ENCODE peak calls at places on chromosomes 6 and 20, in nine cellular contexts. One of them, this sample, is unnamed.

GRCh38 chr6:144372611-144373010 is 87.5 kb downstream of the UTRN start:
- DNase-seq in left ventricle myocardium inferior: no peak
- DNase-seq in pancreas: no peak
- DNase-seq in fibroblast of lung: no peak
- DNase-seq in heart left ventricle: no peak
- DNase-seq in dorsolateral prefrontal cortex: no peak
- DNase-seq in aorta: no peak
- DNase-seq in HL-60: no peak
- DNase-seq in psoas muscle: no peak
- DNase-seq in this sample: no peak

GRCh38 chr20:38112249-38112942 is 52.7 kb downstream of the TGM2 start:
- DNase-seq in left ventricle myocardium inferior: no peak
- DNase-seq in pancreas: no peak
- DNase-seq in fibroblast of lung: no peak
- DNase-seq in heart left ventricle: no peak
- DNase-seq in dorsolateral prefrontal cortex: no peak
- DNase-seq in aorta: no peak
- DNase-seq in HL-60: no peak
- DNase-seq in psoas muscle: peak; percentile 68
- DNase-seq in this sample: no peak

GRCh38 chr6:158205220-158205944 is 37.2 kb downstream of the GTF2H5 start:
- DNase-seq in left ventricle myocardium inferior: no peak
- DNase-seq in pancreas: peak; percentile 53
- DNase-seq in fibroblast of lung: peak; percentile 10
- DNase-seq in heart left ventricle: no peak
- DNase-seq in dorsolateral prefrontal cortex: no peak
- DNase-seq in aorta: no peak
- DNase-seq in HL-60: no peak
- DNase-seq in psoas muscle: no peak
- DNase-seq in this sample: no peak

GRCh38 chr6:89997456-89998445 is 103.5 kb downstream of the GJA10 start:
- DNase-seq in left ventricle myocardium inferior: no peak
- DNase-seq in pancreas: peak; percentile 38
- DNase-seq in fibroblast of lung: peak; percentile 84
- DNase-seq in heart left ventricle: no peak
- DNase-seq in dorsolateral prefrontal cortex: no peak
- DNase-seq in aorta: peak; percentile 81
- DNase-seq in HL-60: no peak
- DNase-seq in psoas muscle: no peak
- DNase-seq in this sample: no peak

GRCh38 chr6:143999406-143999805 is 8.7 kb downstream of the PLAGL1 start:
- DNase-seq in left ventricle myocardium inferior: no peak
- DNase-seq in pancreas: no peak
- DNase-seq in fibroblast of lung: peak; percentile 91
- DNase-seq in heart left ventricle: no peak
- DNase-seq in dorsolateral prefrontal cortex: no peak
- DNase-seq in aorta: no peak
- DNase-seq in HL-60: no peak
- DNase-seq in psoas muscle: no peak
- DNase-seq in this sample: no peak

GRCh38 chr6:54624779-54625178 is 221.8 kb upstream of the FAM83B start:
- DNase-seq in left ventricle myocardium inferior: no peak
- DNase-seq in pancreas: no peak
- DNase-seq in fibroblast of lung: peak; percentile 99
- DNase-seq in heart left ventricle: no peak
- DNase-seq in dorsolateral prefrontal cortex: no peak
- DNase-seq in aorta: no peak
- DNase-seq in HL-60: no peak
- DNase-seq in psoas muscle: peak; percentile 31
- DNase-seq in this sample: no peak

GRCh38 chr6:34465551-34466241 is at the start of gene PACSIN1:
- DNase-seq in left ventricle myocardium inferior: peak; percentile 22
- DNase-seq in pancreas: no peak
- DNase-seq in fibroblast of lung: peak; percentile 20
- DNase-seq in heart left ventricle: peak; percentile 26
- DNase-seq in dorsolateral prefrontal cortex: peak; percentile 82
- DNase-seq in aorta: no peak
- DNase-seq in HL-60: no peak
- DNase-seq in psoas muscle: no peak
- DNase-seq in this sample: peak; percentile 76

GRCh38 chr6:27830212-27830664 is 82.0 kb downstream of the OR2B2 start:
- DNase-seq in left ventricle myocardium inferior: no peak
- DNase-seq in pancreas: no peak
- DNase-seq in fibroblast of lung: peak; percentile 44
- DNase-seq in heart left ventricle: no peak
- DNase-seq in dorsolateral prefrontal cortex: no peak
- DNase-seq in aorta: no peak
- DNase-seq in HL-60: no peak
- DNase-seq in psoas muscle: no peak
- DNase-seq in this sample: no peak

GRCh38 chr6:151052021-151052646 is 186.6 kb downstream of the MTHFD1L start:
- DNase-seq in left ventricle myocardium inferior: no peak
- DNase-seq in pancreas: no peak
- DNase-seq in fibroblast of lung: no peak
- DNase-seq in heart left ventricle: no peak
- DNase-seq in dorsolateral prefrontal cortex: no peak
- DNase-seq in aorta: no peak
- DNase-seq in HL-60: no peak
- DNase-seq in psoas muscle: no peak
- DNase-seq in this sample: no peak

GRCh38 chr6:64270083-64270482 is 634.5 kb downstream of the PHF3 start:
- DNase-seq in left ventricle myocardium inferior: no peak
- DNase-seq in pancreas: no peak
- DNase-seq in fibroblast of lung: no peak
- DNase-seq in heart left ventricle: no peak
- DNase-seq in dorsolateral prefrontal cortex: no peak
- DNase-seq in aorta: no peak
- DNase-seq in HL-60: no peak
- DNase-seq in psoas muscle: no peak
- DNase-seq in this sample: no peak

GRCh38 chr6:45478235-45478634 is 100.5 kb upstream of the SUPT3H start:
- DNase-seq in left ventricle myocardium inferior: no peak
- DNase-seq in pancreas: no peak
- DNase-seq in fibroblast of lung: peak; percentile 73
- DNase-seq in heart left ventricle: no peak
- DNase-seq in dorsolateral prefrontal cortex: no peak
- DNase-seq in aorta: no peak
- DNase-seq in HL-60: no peak
- DNase-seq in psoas muscle: no peak
- DNase-seq in this sample: no peak

GRCh38 chr6:170403451-170403850 is 96.9 kb downstream of the FAM120B start:
- DNase-seq in left ventricle myocardium inferior: no peak
- DNase-seq in pancreas: no peak
- DNase-seq in fibroblast of lung: peak; percentile 92
- DNase-seq in heart left ventricle: no peak
- DNase-seq in dorsolateral prefrontal cortex: no peak
- DNase-seq in aorta: no peak
- DNase-seq in HL-60: no peak
- DNase-seq in psoas muscle: no peak
- DNase-seq in this sample: no peak

GRCh38 chr6:110875548-110876169 is 1.1 kb downstream of the AMD1 start:
- DNase-seq in left ventricle myocardium inferior: peak; percentile 48
- DNase-seq in pancreas: peak; percentile 68
- DNase-seq in fibroblast of lung: peak; percentile 37
- DNase-seq in heart left ventricle: peak; percentile 66
- DNase-seq in dorsolateral prefrontal cortex: peak; percentile 44
- DNase-seq in aorta: peak; percentile 90
- DNase-seq in HL-60: no peak
- DNase-seq in psoas muscle: peak; percentile 92
- DNase-seq in this sample: peak; percentile 50

GRCh38 chr6:32298632-32299336 is 72.9 kb downstream of the TSBP1 start:
- DNase-seq in left ventricle myocardium inferior: no peak
- DNase-seq in pancreas: no peak
- DNase-seq in fibroblast of lung: peak; percentile 48
- DNase-seq in heart left ventricle: no peak
- DNase-seq in dorsolateral prefrontal cortex: no peak
- DNase-seq in aorta: no peak
- DNase-seq in HL-60: no peak
- DNase-seq in psoas muscle: no peak
- DNase-seq in this sample: no peak

GRCh38 chr6:83948851-83949250 is 84.7 kb upstream of the MRAP2 start:
- DNase-seq in left ventricle myocardium inferior: no peak
- DNase-seq in pancreas: no peak
- DNase-seq in fibroblast of lung: no peak
- DNase-seq in heart left ventricle: no peak
- DNase-seq in dorsolateral prefrontal cortex: no peak
- DNase-seq in aorta: no peak
- DNase-seq in HL-60: no peak
- DNase-seq in psoas muscle: no peak
- DNase-seq in this sample: no peak

GRCh38 chr20:2874456-2874855 is 1.2 kb downstream of the PTPRA start:
- DNase-seq in left ventricle myocardium inferior: no peak
- DNase-seq in pancreas: no peak
- DNase-seq in fibroblast of lung: no peak
- DNase-seq in heart left ventricle: no peak
- DNase-seq in dorsolateral prefrontal cortex: peak; percentile 53
- DNase-seq in aorta: no peak
- DNase-seq in HL-60: no peak
- DNase-seq in psoas muscle: no peak
- DNase-seq in this sample: no peak

GRCh38 chr20:12762725-12763124 is 246.0 kb upstream of the SPTLC3 start:
- DNase-seq in left ventricle myocardium inferior: peak; percentile 15
- DNase-seq in pancreas: no peak
- DNase-seq in fibroblast of lung: no peak
- DNase-seq in heart left ventricle: no peak
- DNase-seq in dorsolateral prefrontal cortex: peak; percentile 34
- DNase-seq in aorta: no peak
- DNase-seq in HL-60: no peak
- DNase-seq in psoas muscle: no peak
- DNase-seq in this sample: no peak

GRCh38 chr6:93678841-93679454 is 259.6 kb upstream of the EPHA7 start:
- DNase-seq in left ventricle myocardium inferior: no peak
- DNase-seq in pancreas: no peak
- DNase-seq in fibroblast of lung: peak; percentile 5
- DNase-seq in heart left ventricle: no peak
- DNase-seq in dorsolateral prefrontal cortex: no peak
- DNase-seq in aorta: no peak
- DNase-seq in HL-60: no peak
- DNase-seq in psoas muscle: no peak
- DNase-seq in this sample: no peak

GRCh38 chr20:36368869-36369268 is 62.7 kb downstream of the DLGAP4 start:
- DNase-seq in left ventricle myocardium inferior: no peak
- DNase-seq in pancreas: no peak
- DNase-seq in fibroblast of lung: no peak
- DNase-seq in heart left ventricle: no peak
- DNase-seq in dorsolateral prefrontal cortex: peak; percentile 69
- DNase-seq in aorta: no peak
- DNase-seq in HL-60: no peak
- DNase-seq in psoas muscle: no peak
- DNase-seq in this sample: no peak

GRCh38 chr6:105675715-105676397 is 273.0 kb upstream of the PREP start:
- DNase-seq in left ventricle myocardium inferior: no peak
- DNase-seq in pancreas: no peak
- DNase-seq in fibroblast of lung: peak; percentile 97
- DNase-seq in heart left ventricle: no peak
- DNase-seq in dorsolateral prefrontal cortex: no peak
- DNase-seq in aorta: no peak
- DNase-seq in HL-60: no peak
- DNase-seq in psoas muscle: no peak
- DNase-seq in this sample: no peak
- H3K27ac ChIP-seq in left ventricle myocardium inferior: no peak overlapping the region
- H3K27ac ChIP-seq in pancreas: no peak overlapping the region
- H3K27ac ChIP-seq in fibroblast of lung: no peak overlapping the region
- H3K27ac ChIP-seq in heart left ventricle: no peak overlapping the region
- H3K27ac ChIP-seq in dorsolateral prefrontal cortex: no peak overlapping the region
- H3K27ac ChIP-seq in aorta: no peak overlapping the region
- H3K27ac ChIP-seq in HL-60: no peak overlapping the region
- H3K27ac ChIP-seq in psoas muscle: no peak overlapping the region
- H3K27ac ChIP-seq in this sample: no peak overlapping the region

GRCh38 chr6:55950071-55950814 is 74.9 kb upstream of the BMP5 start:
- DNase-seq in left ventricle myocardium inferior: no peak
- DNase-seq in pancreas: no peak
- DNase-seq in fibroblast of lung: no peak
- DNase-seq in heart left ventricle: no peak
- DNase-seq in dorsolateral prefrontal cortex: no peak
- DNase-seq in aorta: no peak
- DNase-seq in HL-60: no peak
- DNase-seq in psoas muscle: peak; percentile 41
- DNase-seq in this sample: no peak
- H3K27ac ChIP-seq in left ventricle myocardium inferior: no peak overlapping the region
- H3K27ac ChIP-seq in pancreas: no peak overlapping the region
- H3K27ac ChIP-seq in fibroblast of lung: no peak overlapping the region
- H3K27ac ChIP-seq in heart left ventricle: no peak overlapping the region
- H3K27ac ChIP-seq in dorsolateral prefrontal cortex: no peak overlapping the region
- H3K27ac ChIP-seq in aorta: no peak overlapping the region
- H3K27ac ChIP-seq in HL-60: no peak overlapping the region
- H3K27ac ChIP-seq in psoas muscle: no peak overlapping the region
- H3K27ac ChIP-seq in this sample: no peak overlapping the region

GRCh38 chr6:21664263-21665081 is 70.9 kb downstream of the SOX4 start:
- DNase-seq in left ventricle myocardium inferior: peak; percentile 31
- DNase-seq in pancreas: peak; percentile 12
- DNase-seq in fibroblast of lung: peak; percentile 47
- DNase-seq in heart left ventricle: peak; percentile 39
- DNase-seq in dorsolateral prefrontal cortex: no peak
- DNase-seq in aorta: peak; percentile 80
- DNase-seq in HL-60: no peak
- DNase-seq in psoas muscle: peak; percentile 48
- DNase-seq in this sample: no peak
- H3K27ac ChIP-seq in left ventricle myocardium inferior: peak overlapping the region; percentile 76
- H3K27ac ChIP-seq in pancreas: no peak overlapping the region
- H3K27ac ChIP-seq in fibroblast of lung: no peak overlapping the region
- H3K27ac ChIP-seq in heart left ventricle: no peak overlapping the region
- H3K27ac ChIP-seq in dorsolateral prefrontal cortex: no peak overlapping the region
- H3K27ac ChIP-seq in aorta: no peak overlapping the region
- H3K27ac ChIP-seq in HL-60: no peak overlapping the region
- H3K27ac ChIP-seq in psoas muscle: no peak overlapping the region
- H3K27ac ChIP-seq in this sample: no peak overlapping the region

GRCh38 chr6:149335924-149336323 is 18.4 kb downstream of the TAB2 start:
- DNase-seq in left ventricle myocardium inferior: no peak
- DNase-seq in pancreas: no peak
- DNase-seq in fibroblast of lung: peak; percentile 82
- DNase-seq in heart left ventricle: no peak
- DNase-seq in dorsolateral prefrontal cortex: no peak
- DNase-seq in aorta: no peak
- DNase-seq in HL-60: no peak
- DNase-seq in psoas muscle: peak; percentile 55
- DNase-seq in this sample: no peak

GRCh38 chr6:149332602-149333311 is 15.2 kb downstream of the TAB2 start:
- DNase-seq in left ventricle myocardium inferior: no peak
- DNase-seq in pancreas: no peak
- DNase-seq in fibroblast of lung: peak; percentile 38
- DNase-seq in heart left ventricle: no peak
- DNase-seq in dorsolateral prefrontal cortex: no peak
- DNase-seq in aorta: no peak
- DNase-seq in HL-60: no peak
- DNase-seq in psoas muscle: no peak
- DNase-seq in this sample: no peak

GRCh38 chr6:149336529-149336928 is 19.0 kb downstream of the TAB2 start:
- DNase-seq in left ventricle myocardium inferior: no peak
- DNase-seq in pancreas: no peak
- DNase-seq in fibroblast of lung: peak; percentile 32
- DNase-seq in heart left ventricle: no peak
- DNase-seq in dorsolateral prefrontal cortex: no peak
- DNase-seq in aorta: no peak
- DNase-seq in HL-60: no peak
- DNase-seq in psoas muscle: no peak
- DNase-seq in this sample: no peak

GRCh38 chr6:149334201-149334600 is 16.7 kb downstream of the TAB2 start:
- DNase-seq in left ventricle myocardium inferior: no peak
- DNase-seq in pancreas: no peak
- DNase-seq in fibroblast of lung: peak; percentile 63
- DNase-seq in heart left ventricle: no peak
- DNase-seq in dorsolateral prefrontal cortex: no peak
- DNase-seq in aorta: no peak
- DNase-seq in HL-60: no peak
- DNase-seq in psoas muscle: no peak
- DNase-seq in this sample: no peak

GRCh38 chr6:149334682-149335160 is 17.2 kb downstream of the TAB2 start:
- DNase-seq in left ventricle myocardium inferior: no peak
- DNase-seq in pancreas: no peak
- DNase-seq in fibroblast of lung: peak; percentile 91
- DNase-seq in heart left ventricle: no peak
- DNase-seq in dorsolateral prefrontal cortex: no peak
- DNase-seq in aorta: no peak
- DNase-seq in HL-60: no peak
- DNase-seq in psoas muscle: no peak
- DNase-seq in this sample: no peak
- H3K27ac ChIP-seq in left ventricle myocardium inferior: no peak overlapping the region
- H3K27ac ChIP-seq in pancreas: no peak overlapping the region
- H3K27ac ChIP-seq in fibroblast of lung: no peak overlapping the region
- H3K27ac ChIP-seq in heart left ventricle: no peak overlapping the region
- H3K27ac ChIP-seq in dorsolateral prefrontal cortex: no peak overlapping the region
- H3K27ac ChIP-seq in aorta: no peak overlapping the region
- H3K27ac ChIP-seq in HL-60: no peak overlapping the region
- H3K27ac ChIP-seq in psoas muscle: peak overlapping the region; percentile 78
- H3K27ac ChIP-seq in this sample: no peak overlapping the region

This sample was measured in caudate nucleus.